ENCODE peak calls at places on chromosomes 2 and 18, in four cellular contexts. E is K562, Y is WTC11, H is HepG2. A is an unnamed sample.

GRCh38 chr2:36367497-36368353 is 12.1 kb downstream of the CRIM1 start:
- DNase-seq in E (no peak), Y (no peak), H (peak; percentile 72), A (no peak)

GRCh38 chr18:75344161-75344560 is 83.3 kb downstream of the SMIM21 start:
- DNase-seq in E (peak; percentile 1), Y (peak; percentile 40), H (no peak), A (no peak)

GRCh38 chr2:216803803-216804202 is 56.1 kb downstream of the TNP1 start:
- DNase-seq in E (no peak), Y (no peak), H (no peak), A (no peak)

GRCh38 chr2:215930505-215931233 is 82.7 kb downstream of the MREG start:
- DNase-seq in E (no peak), Y (no peak), H (no peak), A (no peak)

GRCh38 chr2:162579169-162579568 is 235.2 kb downstream of the GCA start:
- DNase-seq in E (no peak), Y (no peak), H (no peak), A (no peak)

GRCh38 chr2:216316743-216317142 is 55.5 kb downstream of the MARCHF4 start:
- DNase-seq in E (no peak), Y (no peak), H (no peak), A (no peak)

GRCh38 chr2:32009479-32010256 is 1.1 kb downstream of the MEMO1 start:
- DNase-seq in E (peak; percentile 37), Y (peak; percentile 34), H (no peak), A (peak; percentile 81)

GRCh38 chr2:61471905-61472805 is 1.3 kb upstream of the USP34 start:
- DNase-seq in E (peak; percentile 53), Y (no peak), H (peak; percentile 91), A (peak; percentile 27)

GRCh38 chr18:37393945-37394609 is 171.5 kb downstream of the CELF4 start:
- DNase-seq in E (peak; percentile 65), Y (peak; percentile 91), H (no peak), A (peak; percentile 97)

GRCh38 chr2:174442546-174443510 is 44.0 kb downstream of the GPR155 start:
- DNase-seq in E (no peak), Y (no peak), H (no peak), A (no peak)

GRCh38 chr2:54665436-54665856 is 58.0 kb upstream of the EML6 start:
- DNase-seq in E (peak; percentile 76), Y (peak; percentile 65), H (peak; percentile 76), A (peak; percentile 48)

GRCh38 chr2:70214365-70214764 is 23.5 kb upstream of the C2orf42 start:
- DNase-seq in E (no peak), Y (no peak), H (no peak), A (no peak)

GRCh38 chr18:72460210-72460680 is 83.9 kb downstream of the CBLN2 start:
- DNase-seq in E (no peak), Y (no peak), H (no peak), A (no peak)

GRCh38 chr2:47561906-47562305 is 158.9 kb downstream of the MSH2 start:
- DNase-seq in E (no peak), Y (no peak), H (no peak), A (no peak)

GRCh38 chr2:138071720-138072719 is 107.7 kb downstream of the HNMT start:
- DNase-seq in E (no peak), Y (no peak), H (peak; percentile 39), A (no peak)

GRCh38 chr18:79458131-79458838 is 62.6 kb downstream of the NFATC1 start:
- DNase-seq in E (no peak), Y (no peak), H (peak; percentile 43), A (no peak)

GRCh38 chr2:234495076-234495800 is 1.6 kb downstream of the ARL4C start:
- DNase-seq in E (no peak), Y (peak; percentile 53), H (no peak), A (peak; percentile 56)

GRCh38 chr2:217326238-217327022 is 466.6 kb upstream of the TNP1 start:
- DNase-seq in E (no peak), Y (no peak), H (peak; percentile 65), A (peak; percentile 5)

GRCh38 chr2:49002750-49003149 is 151.6 kb downstream of the FSHR start:
- DNase-seq in E (no peak), Y (no peak), H (no peak), A (no peak)

GRCh38 chr2:86225581-86225980 is 26.3 kb downstream of the MRPL35 start:
- DNase-seq in E (no peak), Y (no peak), H (no peak), A (no peak)

GRCh38 chr2:98623657-98624056 is 15.3 kb downstream of the UNC50 start:
- DNase-seq in E (no peak), Y (no peak), H (no peak), A (no peak)

GRCh38 chr2:6827516-6828298 is 38.0 kb downstream of the CMPK2 start:
- DNase-seq in E (no peak), Y (no peak), H (no peak), A (no peak)

GRCh38 chr2:55232863-55233657 is 572 bp downstream of the RPS27A start:
- DNase-seq in E (peak; percentile 46), Y (no peak), H (no peak), A (peak; percentile 49)

GRCh38 chr2:37648316-37649011 is 23.0 kb downstream of the CDC42EP3 start:
- DNase-seq in E (no peak), Y (no peak), H (no peak), A (no peak)

GRCh38 chr2:98474979-98475632 is 30.4 kb downstream of the INPP4A start:
- DNase-seq in E (no peak), Y (no peak), H (no peak), A (no peak)

GRCh38 chr2:223598994-223599645 is 3.0 kb downstream of the SCG2 start:
- DNase-seq in E (no peak), Y (no peak), H (no peak), A (peak; percentile 25)

GRCh38 chr18:61360440-61361383 is 27.5 kb downstream of the CDH20 start:
- DNase-seq in E (no peak), Y (no peak), H (no peak), A (no peak)

GRCh38 chr18:28824183-28824574 is 647.2 kb upstream of the CDH2 start:
- DNase-seq in E (no peak), Y (no peak), H (no peak), A (no peak)

GRCh38 chr18:13381907-13382682 is 163.5 kb downstream of the LDLRAD4 start:
- DNase-seq in E (no peak), Y (no peak), H (no peak), A (peak; percentile 73)

GRCh38 chr2:179536185-179536584 is 271.6 kb upstream of the SESTD1 start:
- DNase-seq in E (no peak), Y (no peak), H (no peak), A (no peak)

GRCh38 chr2:136238214-136238551 is 120.2 kb upstream of the CXCR4 start:
- DNase-seq in E (no peak), Y (no peak), H (no peak), A (no peak)

GRCh38 chr2:223692227-223692947 is 90.2 kb upstream of the SCG2 start:
- DNase-seq in E (peak; percentile 62), Y (peak; percentile 54), H (peak; percentile 54), A (peak; percentile 55)

GRCh38 chr2:2328847-2329246 is 2.2 kb downstream of the MYT1L start:
- DNase-seq in E (peak; percentile 26), Y (peak; percentile 72), H (peak; percentile 7), A (no peak)

DNA sequence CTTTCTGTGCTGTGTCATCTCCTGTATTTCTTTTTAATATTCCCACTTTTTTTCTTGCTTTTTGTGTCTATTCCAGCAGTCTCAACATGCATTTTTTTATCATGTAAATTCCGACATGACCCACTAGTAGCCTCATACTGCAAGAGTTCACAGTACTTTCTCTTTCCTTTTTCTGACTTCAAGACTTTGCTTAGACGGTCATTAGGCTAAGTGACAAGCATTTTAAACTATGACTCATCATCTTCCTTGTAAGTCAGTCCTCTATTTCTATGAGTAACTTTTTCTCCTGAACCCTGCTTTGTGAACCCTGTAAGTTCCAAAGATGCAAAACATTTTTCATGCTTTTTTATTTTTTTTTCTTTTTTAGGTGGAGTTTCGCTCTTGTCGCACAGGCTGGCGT is 381.2 kb downstream of the TXNL1 start:
- DNase-seq in E (no peak), Y (no peak), H (no peak), A (no peak)
- TF ChIP-seq FOXJ3 in E (no peak), Y (no peak), H (no peak), A (no peak)

DNA sequence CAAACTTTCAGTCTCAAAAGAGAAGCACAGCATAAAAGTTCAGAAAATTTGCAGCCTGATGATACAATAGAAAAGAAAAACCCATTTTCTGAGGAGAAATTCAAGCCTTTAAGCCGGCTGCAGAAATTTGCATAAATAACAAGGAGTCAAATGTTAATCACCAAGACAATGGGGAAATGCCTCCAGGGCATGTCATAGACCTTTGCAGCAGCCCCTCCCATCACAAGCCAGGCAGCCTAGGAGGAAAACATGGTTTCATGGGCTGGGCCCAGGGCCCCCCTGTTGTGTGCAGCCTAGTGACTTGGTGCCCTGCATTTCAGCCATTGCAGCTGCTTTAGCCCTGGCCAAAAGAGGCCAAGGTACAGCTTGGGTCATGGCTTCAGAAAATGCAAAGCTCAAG is 54.1 kb upstream of the CAVIN2 start:
- DNase-seq in E (no peak), Y (peak; percentile 26), H (no peak), A (no peak)
- TF ChIP-seq FOXJ3 in E (no peak), Y (no peak), H (no peak), A (no peak)

DNA sequence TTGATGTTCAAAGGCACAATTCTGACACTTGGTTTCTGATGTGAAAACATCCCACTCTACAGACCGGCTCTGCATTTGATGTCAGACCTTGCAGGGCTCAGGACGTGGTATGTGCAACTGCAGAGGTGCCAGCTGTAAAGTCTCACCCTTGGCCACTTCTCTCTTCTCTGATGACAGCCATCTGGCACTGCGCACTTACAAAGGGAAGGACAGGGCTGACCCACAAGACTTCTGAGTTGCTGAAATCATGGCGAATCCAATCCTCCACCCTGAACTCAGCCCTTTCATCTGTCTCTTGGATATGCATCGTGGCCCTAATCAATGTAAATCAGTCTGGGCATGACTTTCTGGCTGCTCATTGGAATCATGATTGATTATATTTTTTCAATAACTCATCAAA is 82.5 kb downstream of the SEPTIN10 start:
- DNase-seq in E (no peak), Y (no peak), H (no peak), A (no peak)
- TF ChIP-seq FOXJ3 in E (no peak), Y (no peak), H (no peak), A (no peak)

GRCh38 chr2:24957221-24957620 is 14.5 kb downstream of the DNAJC27 start:
- DNase-seq in E (no peak), Y (no peak), H (no peak), A (no peak)
- TF ChIP-seq FOXJ3 in E (no peak), Y (no peak), H (no peak), A (no peak)

DNA sequence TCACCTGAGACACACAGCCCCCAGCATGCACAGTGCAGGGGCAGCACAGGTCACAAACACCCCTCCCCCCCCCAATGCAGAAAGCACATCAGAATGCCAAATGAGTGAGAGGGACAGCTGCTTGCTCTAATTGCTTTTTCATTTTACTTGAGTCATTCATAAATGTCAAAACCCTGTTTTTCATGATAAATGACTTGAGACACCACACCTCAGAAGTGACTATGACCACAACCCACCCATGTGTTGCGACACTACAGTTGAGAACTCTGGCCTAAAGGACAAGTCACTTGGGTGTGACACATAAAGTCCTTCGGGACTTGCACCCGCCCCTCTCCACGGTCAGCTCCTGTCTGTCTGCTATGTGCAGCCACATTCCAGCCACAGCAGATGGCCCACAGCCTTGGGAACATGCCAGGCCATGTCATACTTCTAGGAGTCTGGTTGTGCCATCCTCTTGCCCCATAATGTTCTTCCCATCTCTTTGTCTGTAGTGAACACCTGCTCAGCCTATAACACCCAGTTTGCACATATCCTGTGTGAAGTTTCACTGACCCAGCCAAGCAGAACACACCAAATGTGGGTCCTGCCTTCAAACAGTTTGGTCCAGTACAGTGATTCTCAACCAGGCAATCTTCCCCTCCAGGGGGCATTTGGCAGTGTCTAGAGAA is 30.2 kb upstream of the RIOK3 start:
- DNase-seq in E (peak; percentile 92), Y (no peak), H (peak; percentile 66), A (peak; percentile 21)
- TF ChIP-seq FOXJ3 in E (no peak), Y (no peak), H (no peak), A (no peak)

A was measured in SK-N-SH.